ENCODE peak calls at places on chromosomes 5 and 9, in eight cellular contexts. J is left ventricle myocardium inferior; X is HuH-7; F is skeletal muscle cell; U is HepG2; E is A673; A is stimulated activated CD8-positive, alpha-beta memory T cell treated with anti-CD3 and anti-CD28 coated beads, Interleukin-7, amount 100 ng/mL, for 24 hours; N is neural crest cell. T is an unnamed sample.

GRCh38 chr5:122292357-122292756 is 19.7 kb upstream of the SNCAIP start:
- DNase-seq in J (no peak), X (no peak), F (no peak), U (no peak), E (no peak), A (no peak), N (no peak), T (no peak)

GRCh38 chr5:8766448-8766847 is 779.4 kb downstream of the SEMA5A start:
- DNase-seq in J (no peak), X (no peak), F (no peak), U (no peak), E (no peak), A (no peak), N (no peak), T (no peak)

GRCh38 chr5:175796536-175797499 is 74.6 kb upstream of the CPLX2 start:
- DNase-seq in J (peak), X (peak), F (peak), U (peak), E (peak), A (peak), N (peak), T (peak)

GRCh38 chr5:149162401-149163084 is 21.2 kb downstream of the ABLIM3 start:
- DNase-seq in J (no peak), X (no peak), F (no peak), U (peak), E (no peak), A (no peak), N (no peak), T (no peak)

GRCh38 chr9:134575103-134575816 is 66.3 kb upstream of the COL5A1 start:
- DNase-seq in J (no peak), X (no peak), F (no peak), U (no peak), E (no peak), A (no peak), N (no peak), T (no peak)

GRCh38 chr5:58317009-58317408 is 142.9 kb downstream of the PLK2 start:
- DNase-seq in J (no peak), X (no peak), F (no peak), U (no peak), E (no peak), A (no peak), N (no peak), T (no peak)

GRCh38 chr9:99023831-99024230 is 80.1 kb downstream of the COL15A1 start:
- DNase-seq in J (peak), X (no peak), F (peak), U (no peak), E (peak), A (no peak), N (no peak), T (no peak)

GRCh38 chr5:141849371-141850182 is 28.6 kb downstream of the PCDH1 start:
- DNase-seq in J (peak), X (peak), F (no peak), U (peak), E (peak), A (peak), N (peak), T (peak)

GRCh38 chr5:127723571-127723970 is 20.4 kb downstream of the CCDC192 start:
- DNase-seq in J (peak), X (no peak), F (no peak), U (no peak), E (no peak), A (no peak), N (no peak), T (no peak)

GRCh38 chr5:172777381-172778222 is 6.6 kb upstream of the DUSP1 start:
- DNase-seq in J (peak), X (no peak), F (peak), U (peak), E (peak), A (peak), N (no peak), T (peak)

GRCh38 chr5:181099453-181100086 is 31.4 kb downstream of the OR2V1 start:
- DNase-seq in J (no peak), X (no peak), F (no peak), U (no peak), E (no peak), A (no peak), N (no peak), T (no peak)

GRCh38 chr5:111697215-111697614 is 59.8 kb downstream of the NREP start:
- DNase-seq in J (no peak), X (no peak), F (no peak), U (no peak), E (peak), A (no peak), N (no peak), T (no peak)

GRCh38 chr5:134328619-134329018 is 38.4 kb downstream of the CDKL3 start:
- DNase-seq in J (no peak), X (no peak), F (no peak), U (no peak), E (no peak), A (no peak), N (no peak), T (no peak)

GRCh38 chr5:146878471-146879172 is at the start of gene PPP2R2B:
- DNase-seq in J (peak), X (peak), F (no peak), U (no peak), E (peak), A (peak), N (peak), T (peak)

GRCh38 chr5:41408676-41409443 is 101.5 kb downstream of the PLCXD3 start:
- DNase-seq in J (no peak), X (no peak), F (peak), U (no peak), E (no peak), A (no peak), N (no peak), T (peak)

GRCh38 chr5:36744678-36745659 is 131.6 kb upstream of the NIPBL start:
- DNase-seq in J (peak), X (peak), F (no peak), U (peak), E (peak), A (no peak), N (peak), T (peak)

GRCh38 chr5:165361143-165361542 is 1855.7 kb downstream of the MAT2B start:
- DNase-seq in J (no peak), X (no peak), F (no peak), U (no peak), E (no peak), A (no peak), N (no peak), T (no peak)

GRCh38 chr5:69512740-69513260 is 20.2 kb downstream of the OCLN start:
- DNase-seq in J (no peak), X (no peak), F (no peak), U (no peak), E (no peak), A (no peak), N (no peak), T (no peak)

T was measured in Caco-2.